ENCODE peak calls at places on chromosomes 13 and 19, in eight cellular contexts. One of them, this sample, is unnamed.

GRCh38 chr19:31353826-31354225 is 4.6 kb upstream of the TSHZ3 start:
- DNase-seq in fibroblast of mammary gland: no peak
- DNase-seq in K562: no peak
- DNase-seq in GM12865: no peak
- DNase-seq in A549: no peak
- DNase-seq in HFF-Myc: no peak
- DNase-seq in breast epithelium: no peak
- DNase-seq in body of pancreas: peak; percentile 53
- DNase-seq in this sample: no peak

GRCh38 chr13:79936368-79937136 is 404.4 kb downstream of the SPRY2 start:
- DNase-seq in body of pancreas: peak; percentile 60
- DNase-seq in A549: peak; percentile 78
- DNase-seq in K562: no peak
- DNase-seq in fibroblast of mammary gland: peak; percentile 99
- DNase-seq in HFF-Myc: peak; percentile 97
- DNase-seq in breast epithelium: peak; percentile 75
- DNase-seq in GM12865: peak; percentile 2
- DNase-seq in this sample: peak; percentile 99

GRCh38 chr13:30997697-30998547 is 65.5 kb downstream of the TEX26 start:
- DNase-seq in breast epithelium: no peak
- DNase-seq in GM12865: no peak
- DNase-seq in body of pancreas: no peak
- DNase-seq in K562: no peak
- DNase-seq in A549: no peak
- DNase-seq in HFF-Myc: no peak
- DNase-seq in fibroblast of mammary gland: no peak
- DNase-seq in this sample: no peak

GRCh38 chr13:74227476-74228158 is 93.4 kb upstream of the KLF12 start:
- DNase-seq in fibroblast of mammary gland: no peak
- DNase-seq in HFF-Myc: no peak
- DNase-seq in K562: no peak
- DNase-seq in body of pancreas: no peak
- DNase-seq in GM12865: no peak
- DNase-seq in breast epithelium: no peak
- DNase-seq in A549: no peak
- DNase-seq in this sample: no peak

GRCh38 chr19:5503598-5503997 is 48.4 kb downstream of the ZNRF4 start:
- DNase-seq in fibroblast of mammary gland: peak; percentile 6
- DNase-seq in GM12865: peak; percentile 7
- DNase-seq in body of pancreas: no peak
- DNase-seq in K562: peak; percentile 15
- DNase-seq in HFF-Myc: no peak
- DNase-seq in A549: no peak
- DNase-seq in breast epithelium: no peak
- DNase-seq in this sample: no peak

GRCh38 chr19:18118420-18119242 is 21.1 kb downstream of the MAST3 start:
- DNase-seq in breast epithelium: no peak
- DNase-seq in GM12865: no peak
- DNase-seq in A549: no peak
- DNase-seq in fibroblast of mammary gland: peak; percentile 23
- DNase-seq in K562: no peak
- DNase-seq in body of pancreas: peak; percentile 67
- DNase-seq in HFF-Myc: no peak
- DNase-seq in this sample: peak; percentile 25

GRCh38 chr19:19750131-19750841 is 17.4 kb upstream of the ZNF14 start:
- DNase-seq in A549: no peak
- DNase-seq in HFF-Myc: no peak
- DNase-seq in body of pancreas: no peak
- DNase-seq in fibroblast of mammary gland: no peak
- DNase-seq in breast epithelium: no peak
- DNase-seq in GM12865: no peak
- DNase-seq in K562: no peak
- DNase-seq in this sample: no peak

GRCh38 chr19:47544476-47544875 is 28.5 kb downstream of the ZNF541 start:
- DNase-seq in GM12865: no peak
- DNase-seq in fibroblast of mammary gland: no peak
- DNase-seq in A549: no peak
- DNase-seq in K562: no peak
- DNase-seq in body of pancreas: no peak
- DNase-seq in breast epithelium: no peak
- DNase-seq in HFF-Myc: no peak
- DNase-seq in this sample: no peak

GRCh38 chr13:44756411-44756810 is 180.3 kb upstream of the TSC22D1 start:
- DNase-seq in breast epithelium: no peak
- DNase-seq in A549: no peak
- DNase-seq in fibroblast of mammary gland: no peak
- DNase-seq in body of pancreas: no peak
- DNase-seq in K562: no peak
- DNase-seq in HFF-Myc: no peak
- DNase-seq in GM12865: no peak
- DNase-seq in this sample: no peak

DNA sequence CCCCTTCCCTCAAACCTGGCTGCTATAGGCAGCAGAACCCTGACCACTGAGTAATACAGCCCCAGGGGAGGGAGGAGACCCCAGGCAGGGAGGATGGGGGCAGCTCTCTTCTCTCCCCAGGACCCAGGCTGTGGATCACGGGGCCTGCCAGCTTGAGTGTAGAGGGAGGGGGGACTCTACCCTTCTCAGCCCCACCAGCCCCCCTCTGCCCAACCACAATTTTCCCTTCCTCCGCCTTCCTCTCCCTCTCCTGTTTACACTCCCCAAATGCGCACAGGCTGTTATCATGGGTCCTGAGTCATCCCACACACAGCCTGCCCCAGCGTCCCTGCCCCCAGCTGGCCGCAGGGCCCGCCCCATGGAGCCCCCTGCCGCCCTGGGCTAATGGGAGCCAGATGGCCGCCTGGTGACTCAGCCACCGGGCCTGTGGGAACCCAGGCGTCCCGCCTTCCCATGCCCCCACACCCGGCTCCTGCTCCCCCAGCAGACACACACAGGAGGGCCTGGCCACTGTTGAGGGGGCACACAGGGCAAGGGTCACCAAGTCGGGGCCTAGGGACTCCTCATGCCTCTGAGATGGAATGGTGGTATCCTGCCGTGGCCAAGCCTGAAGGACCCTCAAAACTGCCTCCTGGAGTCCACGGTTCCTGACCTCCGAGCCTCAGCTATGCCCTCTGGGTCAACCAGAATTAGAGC is 13.6 kb downstream of the CCDC97 start:
- DNase-seq in K562: peak; percentile 92
- DNase-seq in body of pancreas: peak; percentile 67
- DNase-seq in A549: peak; percentile 93
- DNase-seq in HFF-Myc: peak; percentile 88
- DNase-seq in breast epithelium: no peak
- DNase-seq in GM12865: no peak
- DNase-seq in fibroblast of mammary gland: peak; percentile 97
- DNase-seq in this sample: peak; percentile 96
- TF ChIP-seq CTCF in K562: no peak
- TF ChIP-seq CTCF in body of pancreas: no peak
- TF ChIP-seq CTCF in A549: no peak
- TF ChIP-seq CTCF in HFF-Myc: no peak
- TF ChIP-seq CTCF in breast epithelium: no peak
- TF ChIP-seq CTCF in GM12865: no peak
- TF ChIP-seq CTCF in fibroblast of mammary gland: no peak
- TF ChIP-seq CTCF in this sample: no peak

GRCh38 chr19:11090264-11091032 is 1.2 kb downstream of the LDLR start:
- DNase-seq in K562: peak; percentile 98
- DNase-seq in GM12865: peak; percentile 99
- DNase-seq in body of pancreas: peak; percentile 99
- DNase-seq in fibroblast of mammary gland: peak; percentile 91
- DNase-seq in A549: peak; percentile 61
- DNase-seq in breast epithelium: peak; percentile 99
- DNase-seq in HFF-Myc: peak; percentile 73
- DNase-seq in this sample: peak; percentile 95
- H3K4me3 ChIP-seq in K562: peak overlapping the region; percentile 98
- H3K4me3 ChIP-seq in GM12865: peak overlapping the region; percentile 98
- H3K4me3 ChIP-seq in body of pancreas: peak overlapping the region; percentile 46
- H3K4me3 ChIP-seq in fibroblast of mammary gland: peak overlapping the region; percentile 97
- H3K4me3 ChIP-seq in A549: peak overlapping the region; percentile 79
- H3K4me3 ChIP-seq in breast epithelium: peak overlapping the region; percentile 62
- H3K4me3 ChIP-seq in HFF-Myc: peak overlapping the region; percentile 93
- H3K4me3 ChIP-seq in this sample: peak overlapping the region; percentile 97

GRCh38 chr13:84455143-84455905 is 573.0 kb upstream of the SLITRK1 start:
- DNase-seq in breast epithelium: no peak
- DNase-seq in K562: no peak
- DNase-seq in body of pancreas: no peak
- DNase-seq in fibroblast of mammary gland: no peak
- DNase-seq in A549: no peak
- DNase-seq in HFF-Myc: no peak
- DNase-seq in GM12865: no peak
- DNase-seq in this sample: no peak
- TF ChIP-seq CTCF in breast epithelium: no peak
- TF ChIP-seq CTCF in K562: no peak
- TF ChIP-seq CTCF in body of pancreas: peak; percentile 32
- TF ChIP-seq CTCF in fibroblast of mammary gland: peak; percentile 10
- TF ChIP-seq CTCF in A549: no peak
- TF ChIP-seq CTCF in HFF-Myc: no peak
- TF ChIP-seq CTCF in GM12865: no peak
- TF ChIP-seq CTCF in this sample: no peak

DNA sequence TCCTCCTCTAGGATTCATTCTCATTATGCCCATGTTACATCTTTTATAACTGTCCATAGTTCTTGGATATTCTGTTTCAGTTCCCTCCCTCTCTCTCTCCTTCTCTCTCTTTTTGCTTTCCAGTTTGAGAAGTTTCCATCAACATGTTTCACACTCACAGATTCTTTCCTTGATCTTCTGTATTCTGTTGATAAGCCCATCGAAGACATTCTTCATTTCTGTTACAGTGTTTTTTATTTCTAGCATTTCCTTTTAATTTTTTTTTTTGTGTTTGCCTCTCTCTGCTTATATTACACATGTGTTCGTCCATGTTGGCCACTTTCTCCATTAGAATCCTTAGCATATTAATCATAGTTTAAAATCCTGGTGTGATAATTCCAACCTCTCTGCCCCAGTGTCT is 68.3 kb downstream of the WTIP start:
- DNase-seq in A549: no peak
- DNase-seq in HFF-Myc: no peak
- DNase-seq in body of pancreas: no peak
- DNase-seq in GM12865: no peak
- DNase-seq in fibroblast of mammary gland: no peak
- DNase-seq in breast epithelium: no peak
- DNase-seq in K562: no peak
- DNase-seq in this sample: no peak
- H3K4me3 ChIP-seq in A549: no peak overlapping the region
- H3K4me3 ChIP-seq in HFF-Myc: no peak overlapping the region
- H3K4me3 ChIP-seq in body of pancreas: no peak overlapping the region
- H3K4me3 ChIP-seq in GM12865: no peak overlapping the region
- H3K4me3 ChIP-seq in fibroblast of mammary gland: no peak overlapping the region
- H3K4me3 ChIP-seq in breast epithelium: no peak overlapping the region
- H3K4me3 ChIP-seq in K562: no peak overlapping the region
- H3K4me3 ChIP-seq in this sample: no peak overlapping the region

DNA sequence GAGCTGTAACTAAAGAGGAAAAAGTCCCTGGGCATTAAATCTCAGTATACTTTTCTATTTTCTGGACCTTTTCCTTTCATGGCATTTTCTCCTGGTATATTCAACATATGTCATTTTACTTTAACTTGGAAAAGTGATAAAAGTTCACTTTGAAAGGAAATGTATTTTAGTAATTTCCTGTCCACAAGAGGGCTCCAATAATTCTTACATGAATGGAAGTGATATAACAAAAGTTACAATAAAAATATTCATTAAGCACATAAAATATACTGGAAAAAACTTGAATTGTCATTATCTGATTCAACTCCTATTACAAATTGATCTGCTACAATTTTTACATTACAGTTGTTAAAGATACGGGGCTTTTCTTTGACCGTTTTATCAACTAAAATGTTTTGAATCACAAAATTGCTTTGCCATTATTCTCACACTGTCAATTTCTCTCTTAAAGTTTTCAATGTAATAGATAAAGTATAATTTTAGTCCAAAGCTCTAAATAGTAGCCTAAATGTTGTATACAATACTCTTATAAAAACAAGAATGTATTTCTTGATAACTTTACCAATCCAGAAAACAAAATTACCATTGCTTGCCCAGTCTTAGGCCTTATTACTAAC is 4.9 kb downstream of the UBL3 start:
- DNase-seq in fibroblast of mammary gland: peak; percentile 57
- DNase-seq in HFF-Myc: no peak
- DNase-seq in GM12865: no peak
- DNase-seq in K562: peak; percentile 2
- DNase-seq in A549: no peak
- DNase-seq in breast epithelium: no peak
- DNase-seq in body of pancreas: no peak
- DNase-seq in this sample: peak; percentile 46
- TF ChIP-seq CTCF in fibroblast of mammary gland: peak; percentile 34
- TF ChIP-seq CTCF in HFF-Myc: no peak
- TF ChIP-seq CTCF in GM12865: no peak
- TF ChIP-seq CTCF in K562: no peak
- TF ChIP-seq CTCF in A549: peak; percentile 39
- TF ChIP-seq CTCF in breast epithelium: peak; percentile 12
- TF ChIP-seq CTCF in body of pancreas: peak; percentile 42
- TF ChIP-seq CTCF in this sample: peak; percentile 49

GRCh38 chr13:33016414-33017409 is at the start of gene KL:
- DNase-seq in GM12865: peak; percentile 62
- DNase-seq in fibroblast of mammary gland: no peak
- DNase-seq in HFF-Myc: no peak
- DNase-seq in body of pancreas: peak; percentile 17
- DNase-seq in K562: no peak
- DNase-seq in breast epithelium: no peak
- DNase-seq in A549: no peak
- DNase-seq in this sample: no peak

GRCh38 chr13:33015791-33016323 is 366 bp upstream of the KL start:
- DNase-seq in body of pancreas: peak; percentile 18
- DNase-seq in fibroblast of mammary gland: no peak
- DNase-seq in breast epithelium: no peak
- DNase-seq in GM12865: peak; percentile 43
- DNase-seq in HFF-Myc: no peak
- DNase-seq in A549: no peak
- DNase-seq in K562: no peak
- DNase-seq in this sample: no peak

GRCh38 chr13:33015275-33015674 is 948 bp upstream of the KL start:
- DNase-seq in A549: no peak
- DNase-seq in K562: no peak
- DNase-seq in breast epithelium: no peak
- DNase-seq in fibroblast of mammary gland: no peak
- DNase-seq in HFF-Myc: no peak
- DNase-seq in body of pancreas: no peak
- DNase-seq in GM12865: no peak
- DNase-seq in this sample: peak; percentile 31

GRCh38 chr13:33017410-33017929 is 1.2 kb downstream of the KL start:
- DNase-seq in A549: peak; percentile 40
- DNase-seq in breast epithelium: no peak
- DNase-seq in K562: peak; percentile 2
- DNase-seq in body of pancreas: peak; percentile 15
- DNase-seq in GM12865: peak; percentile 94
- DNase-seq in HFF-Myc: no peak
- DNase-seq in fibroblast of mammary gland: peak; percentile 65
- DNase-seq in this sample: peak; percentile 71

GRCh38 chr13:33014291-33014690 is 1.9 kb upstream of the KL start:
- DNase-seq in K562: no peak
- DNase-seq in body of pancreas: no peak
- DNase-seq in HFF-Myc: no peak
- DNase-seq in GM12865: no peak
- DNase-seq in fibroblast of mammary gland: no peak
- DNase-seq in breast epithelium: no peak
- DNase-seq in A549: no peak
- DNase-seq in this sample: no peak
- H3K4me3 ChIP-seq in K562: no peak overlapping the region
- H3K4me3 ChIP-seq in body of pancreas: no peak overlapping the region
- H3K4me3 ChIP-seq in HFF-Myc: no peak overlapping the region
- H3K4me3 ChIP-seq in GM12865: no peak overlapping the region
- H3K4me3 ChIP-seq in fibroblast of mammary gland: no peak overlapping the region
- H3K4me3 ChIP-seq in breast epithelium: no peak overlapping the region
- H3K4me3 ChIP-seq in A549: no peak overlapping the region
- H3K4me3 ChIP-seq in this sample: no peak overlapping the region